ENCODE peak calls at places on chromosomes 3 and 15, in nine cellular contexts. C, J, A, T, H, F, V, E and Q are unnamed samples.

GRCh38 chr3:193297421-193297820 is 56.4 kb downstream of the PLAAT1 start:
- DNase-seq in C (no peak), J (no peak), A (no peak), T (no peak), H (no peak), F (no peak), V (no peak), E (no peak), Q (no peak)

GRCh38 chr3:18351823-18352744 is 73.1 kb downstream of the SATB1 start:
- DNase-seq in C (no peak), J (no peak), A (no peak), T (no peak), H (no peak), F (no peak), V (peak; percentile 11), E (no peak), Q (no peak)

GRCh38 chr15:92413511-92413910 is 19.8 kb downstream of the ST8SIA2 start:
- DNase-seq in C (no peak), J (no peak), A (no peak), T (no peak), H (no peak), F (no peak), V (no peak), E (no peak), Q (no peak)

GRCh38 chr3:29410660-29411405 is 130.0 kb downstream of the RBMS3 start:
- DNase-seq in C (no peak), J (no peak), A (no peak), T (no peak), H (no peak), F (no peak), V (no peak), E (no peak), Q (no peak)

GRCh38 chr15:27704939-27705514 is 394.1 kb downstream of the OCA2 start:
- DNase-seq in C (no peak), J (no peak), A (no peak), T (no peak), H (no peak), F (peak; percentile 5), V (no peak), E (no peak), Q (no peak)

GRCh38 chr3:169686278-169686677 is 22.8 kb upstream of the MECOM start:
- DNase-seq in C (no peak), J (no peak), A (no peak), T (no peak), H (no peak), F (no peak), V (no peak), E (no peak), Q (no peak)

GRCh38 chr15:75154461-75155062 is 47.1 kb upstream of the C15orf39 start:
- DNase-seq in C (no peak), J (no peak), A (no peak), T (no peak), H (no peak), F (no peak), V (no peak), E (no peak), Q (no peak)

GRCh38 chr15:69317392-69317841 is 18.7 kb downstream of the PAQR5 start:
- DNase-seq in C (no peak), J (no peak), A (no peak), T (no peak), H (no peak), F (no peak), V (no peak), E (no peak), Q (no peak)

GRCh38 chr15:57506422-57506821 is 85.3 kb upstream of the MYZAP start:
- DNase-seq in C (peak; percentile 64), J (no peak), A (no peak), T (no peak), H (no peak), F (no peak), V (no peak), E (no peak), Q (no peak)
- TF ChIP-seq CTCF in C (peak; percentile 62), J (no peak), A (peak; percentile 40), T (no peak), H (no peak), F (no peak), V (no peak), E (no peak), Q (peak; percentile 23)

DNA sequence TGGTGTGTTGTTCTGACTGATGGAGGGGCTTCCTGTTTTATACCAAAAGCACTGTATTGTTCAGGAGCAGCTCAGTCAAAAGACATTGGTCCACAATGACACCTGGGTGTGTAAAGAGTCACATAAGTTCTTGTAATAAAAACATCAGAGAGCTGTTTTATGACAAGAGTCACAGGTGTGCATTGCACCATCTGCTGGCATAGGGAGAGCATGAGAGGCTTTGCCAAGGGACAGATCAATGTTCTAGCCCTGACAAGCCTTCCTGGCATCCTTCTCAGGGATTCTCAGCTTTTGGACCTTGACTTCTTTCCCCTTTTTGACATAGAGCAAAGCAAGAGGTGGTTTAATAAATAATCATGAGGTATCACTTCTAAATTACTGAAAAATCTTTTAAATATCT is 20.5 kb downstream of the ARPP21 start:
- DNase-seq in C (no peak), J (no peak), A (no peak), T (no peak), H (no peak), F (no peak), V (no peak), E (no peak), Q (no peak)
- TF ChIP-seq CTCF in C (peak; percentile 51), J (no peak), A (peak; percentile 33), T (no peak), H (no peak), F (no peak), V (peak; percentile 18), E (no peak), Q (no peak)

GRCh38 chr3:38245930-38246329 is 19.7 kb upstream of the SLC22A13 start:
- DNase-seq in C (no peak), J (no peak), A (no peak), T (no peak), H (no peak), F (no peak), V (no peak), E (no peak), Q (no peak)

GRCh38 chr3:38251197-38251596 is 14.4 kb upstream of the SLC22A13 start:
- DNase-seq in C (no peak), J (no peak), A (no peak), T (no peak), H (no peak), F (no peak), V (no peak), E (no peak), Q (no peak)

GRCh38 chr3:38250198-38250597 is 15.4 kb upstream of the SLC22A13 start:
- DNase-seq in C (no peak), J (no peak), A (no peak), T (no peak), H (no peak), F (no peak), V (no peak), E (no peak), Q (no peak)

GRCh38 chr3:38247366-38248035 is 18.1 kb upstream of the SLC22A13 start:
- DNase-seq in C (no peak), J (peak; percentile 93), A (no peak), T (no peak), H (no peak), F (no peak), V (no peak), E (peak; percentile 66), Q (peak; percentile 92)
- TF ChIP-seq CTCF in C (no peak), J (peak; percentile 49), A (no peak), T (no peak), H (peak; percentile 30), F (no peak), V (peak; percentile 3), E (peak; percentile 46), Q (peak; percentile 68)

GRCh38 chr15:72140088-72140487 is 21.9 kb downstream of the SENP8 start:
- DNase-seq in C (no peak), J (no peak), A (no peak), T (no peak), H (no peak), F (no peak), V (no peak), E (no peak), Q (no peak)
- TF ChIP-seq CTCF in C (no peak), J (no peak), A (no peak), T (no peak), H (no peak), F (no peak), V (no peak), E (no peak), Q (no peak)

GRCh38 chr3:129104498-129105079 is 17.0 kb downstream of the RAB43 start:
- DNase-seq in C (no peak), J (no peak), A (no peak), T (no peak), H (no peak), F (no peak), V (no peak), E (no peak), Q (no peak)

GRCh38 chr3:129106320-129106719 is 15.3 kb downstream of the RAB43 start:
- DNase-seq in C (no peak), J (no peak), A (no peak), T (no peak), H (no peak), F (no peak), V (no peak), E (no peak), Q (no peak)

GRCh38 chr3:129105862-129106261 is 15.7 kb downstream of the RAB43 start:
- DNase-seq in C (no peak), J (no peak), A (no peak), T (no peak), H (no peak), F (no peak), V (no peak), E (no peak), Q (no peak)

GRCh38 chr3:129107793-129108192 is 13.8 kb downstream of the RAB43 start:
- DNase-seq in C (no peak), J (no peak), A (no peak), T (no peak), H (no peak), F (peak; percentile 14), V (no peak), E (no peak), Q (no peak)

GRCh38 chr3:129106866-129107565 is 14.6 kb downstream of the RAB43 start:
- DNase-seq in C (no peak), J (no peak), A (no peak), T (no peak), H (no peak), F (no peak), V (no peak), E (no peak), Q (no peak)
- TF ChIP-seq CTCF in C (no peak), J (no peak), A (no peak), T (no peak), H (no peak), F (no peak), V (no peak), E (no peak), Q (no peak)

GRCh38 chr15:95646892-95647291 is 683.6 kb upstream of the NR2F2 start:
- DNase-seq in C (no peak), J (no peak), A (no peak), T (no peak), H (no peak), F (no peak), V (no peak), E (no peak), Q (no peak)
- TF ChIP-seq CTCF in C (no peak), J (no peak), A (no peak), T (no peak), H (no peak), F (no peak), V (no peak), E (no peak), Q (no peak)